ENCODE peak calls at places on chromosomes 13 and 19, in four cellular contexts. One of them, this sample, is unnamed.

GRCh38 chr19:29690842-29691241 is 24.2 kb downstream of the C19orf12 start:
- DNase-seq in stomach: no peak
- DNase-seq in fibroblast of pulmonary artery: peak; percentile 60
- DNase-seq in A549: peak; percentile 83
- DNase-seq in this sample: no peak

GRCh38 chr19:2722541-2723344 is 1.6 kb upstream of the DIRAS1 start:
- DNase-seq in stomach: peak; percentile 78
- DNase-seq in fibroblast of pulmonary artery: peak; percentile 82
- DNase-seq in A549: peak; percentile 58
- DNase-seq in this sample: peak; percentile 32

GRCh38 chr19:55657004-55657747 is 2.3 kb downstream of the U2AF2 start:
- DNase-seq in stomach: peak; percentile 65
- DNase-seq in fibroblast of pulmonary artery: no peak
- DNase-seq in A549: no peak
- DNase-seq in this sample: no peak

GRCh38 chr19:18650468-18651001 is 13.7 kb downstream of the KLHL26 start:
- DNase-seq in stomach: peak; percentile 45
- DNase-seq in fibroblast of pulmonary artery: peak; percentile 69
- DNase-seq in A549: no peak
- DNase-seq in this sample: peak; percentile 40

GRCh38 chr13:28854657-28855056 is 34.5 kb downstream of the MTUS2 start:
- DNase-seq in stomach: no peak
- DNase-seq in fibroblast of pulmonary artery: no peak
- DNase-seq in A549: no peak
- DNase-seq in this sample: no peak

GRCh38 chr19:46471116-46471733 is at the start of gene PNMA8A:
- DNase-seq in stomach: peak; percentile 44
- DNase-seq in fibroblast of pulmonary artery: peak; percentile 83
- DNase-seq in A549: peak; percentile 57
- DNase-seq in this sample: no peak

GRCh38 chr19:5003781-5004180 is 34.9 kb downstream of the KDM4B start:
- DNase-seq in stomach: no peak
- DNase-seq in fibroblast of pulmonary artery: no peak
- DNase-seq in A549: no peak
- DNase-seq in this sample: no peak

GRCh38 chr19:31118926-31119325 is 230.3 kb downstream of the TSHZ3 start:
- DNase-seq in stomach: no peak
- DNase-seq in fibroblast of pulmonary artery: no peak
- DNase-seq in A549: no peak
- DNase-seq in this sample: no peak

GRCh38 chr13:46983881-46984280 is 87.0 kb upstream of the HTR2A start:
- DNase-seq in stomach: no peak
- DNase-seq in fibroblast of pulmonary artery: peak; percentile 28
- DNase-seq in A549: no peak
- DNase-seq in this sample: no peak

GRCh38 chr13:29713841-29714240 is 118.4 kb upstream of the SLC7A1 start:
- DNase-seq in stomach: no peak
- DNase-seq in fibroblast of pulmonary artery: peak; percentile 33
- DNase-seq in A549: peak; percentile 8
- DNase-seq in this sample: no peak

GRCh38 chr13:67880916-67881315 is 650.8 kb upstream of the PCDH9 start:
- DNase-seq in stomach: no peak
- DNase-seq in fibroblast of pulmonary artery: no peak
- DNase-seq in A549: no peak
- DNase-seq in this sample: no peak

GRCh38 chr13:36456577-36456976 is 24.3 kb downstream of the CCNA1 start:
- DNase-seq in stomach: no peak
- DNase-seq in fibroblast of pulmonary artery: no peak
- DNase-seq in A549: no peak
- DNase-seq in this sample: no peak

GRCh38 chr13:36454121-36454520 is 21.8 kb downstream of the CCNA1 start:
- DNase-seq in stomach: no peak
- DNase-seq in fibroblast of pulmonary artery: no peak
- DNase-seq in A549: no peak
- DNase-seq in this sample: no peak

GRCh38 chr13:36454962-36455361 is 22.7 kb downstream of the CCNA1 start:
- DNase-seq in stomach: no peak
- DNase-seq in fibroblast of pulmonary artery: no peak
- DNase-seq in A549: no peak
- DNase-seq in this sample: no peak

GRCh38 chr13:36450534-36450933 is 18.2 kb downstream of the CCNA1 start:
- DNase-seq in stomach: no peak
- DNase-seq in fibroblast of pulmonary artery: no peak
- DNase-seq in A549: no peak
- DNase-seq in this sample: no peak

GRCh38 chr13:36453518-36453917 is 21.2 kb downstream of the CCNA1 start:
- DNase-seq in stomach: no peak
- DNase-seq in fibroblast of pulmonary artery: peak; percentile 53
- DNase-seq in A549: no peak
- DNase-seq in this sample: no peak
- TF ChIP-seq CTCF in stomach: no peak
- TF ChIP-seq CTCF in fibroblast of pulmonary artery: peak; percentile 51
- TF ChIP-seq CTCF in A549: no peak
- TF ChIP-seq CTCF in this sample: no peak

GRCh38 chr13:98474292-98474691 is 102.6 kb downstream of the STK24 start:
- DNase-seq in stomach: no peak
- DNase-seq in fibroblast of pulmonary artery: no peak
- DNase-seq in A549: no peak
- DNase-seq in this sample: no peak
- TF ChIP-seq CTCF in stomach: no peak
- TF ChIP-seq CTCF in fibroblast of pulmonary artery: no peak
- TF ChIP-seq CTCF in A549: no peak
- TF ChIP-seq CTCF in this sample: no peak

DNA sequence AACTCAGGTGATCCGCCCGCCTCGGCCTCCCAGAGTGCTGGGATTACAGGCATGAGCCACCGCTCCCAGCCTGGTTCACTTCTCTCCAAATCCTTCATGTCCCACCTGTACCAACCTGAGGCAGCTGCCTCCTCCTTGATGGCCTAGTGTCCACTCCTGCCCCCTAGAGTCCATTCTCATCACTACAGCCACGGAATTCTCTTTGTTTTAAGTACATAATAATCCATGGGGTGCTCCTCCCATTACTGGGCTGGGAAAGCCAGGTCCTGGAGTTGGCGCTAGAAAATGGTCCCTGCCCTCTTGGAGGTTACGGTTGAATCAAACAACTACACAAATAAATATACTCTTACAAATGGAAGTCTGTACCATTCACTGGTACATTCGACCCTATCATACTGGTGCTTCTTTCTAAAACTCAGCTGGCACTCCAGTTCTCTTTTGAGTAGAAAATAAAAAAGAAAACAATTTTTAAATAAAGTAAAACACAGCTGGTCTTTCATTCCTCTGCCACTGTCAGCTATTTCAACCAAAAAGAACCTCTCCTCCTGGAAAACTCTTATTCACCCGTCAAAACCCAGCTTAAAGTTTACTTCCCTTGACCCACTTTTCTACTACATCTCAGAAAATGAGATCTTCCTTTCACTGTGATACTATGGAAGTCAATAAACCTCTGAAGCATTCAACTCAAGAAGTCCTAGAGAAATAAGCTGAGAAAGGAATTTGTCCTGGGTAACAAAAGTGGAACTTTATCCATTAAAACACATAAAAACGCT is 22.4 kb upstream of the ARHGEF18 start:
- DNase-seq in stomach: no peak
- DNase-seq in fibroblast of pulmonary artery: peak; percentile 21
- DNase-seq in A549: peak; percentile 38
- DNase-seq in this sample: peak; percentile 79
- TF ChIP-seq CTCF in stomach: no peak
- TF ChIP-seq CTCF in fibroblast of pulmonary artery: peak; percentile 38
- TF ChIP-seq CTCF in A549: peak; percentile 8
- TF ChIP-seq CTCF in this sample: peak; percentile 38

DNA sequence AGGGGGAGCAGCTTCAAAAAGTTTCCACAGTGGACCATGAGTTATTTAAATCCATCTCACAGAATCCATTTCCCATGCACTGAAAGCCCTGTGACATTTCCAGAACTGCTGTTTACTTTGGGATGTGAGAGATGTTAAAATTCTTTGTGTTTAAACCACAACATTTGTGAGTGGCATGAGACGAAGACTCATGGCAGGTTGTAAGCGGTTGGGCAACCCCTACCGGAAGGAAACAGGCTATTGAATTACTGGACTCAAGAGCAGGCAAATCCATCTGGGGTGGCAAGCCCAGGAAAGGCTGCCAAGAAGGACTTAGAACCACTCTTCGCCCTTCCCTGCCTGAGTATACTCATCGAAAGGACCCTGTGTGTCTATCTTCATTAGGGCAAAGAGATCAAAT is 22.3 kb upstream of the CLDN10 start:
- DNase-seq in stomach: no peak
- DNase-seq in fibroblast of pulmonary artery: peak; percentile 72
- DNase-seq in A549: peak; percentile 51
- DNase-seq in this sample: no peak
- TF ChIP-seq CTCF in stomach: no peak
- TF ChIP-seq CTCF in fibroblast of pulmonary artery: no peak
- TF ChIP-seq CTCF in A549: no peak
- TF ChIP-seq CTCF in this sample: no peak

GRCh38 chr13:59603646-59604045 is 560.1 kb downstream of the DIAPH3 start:
- DNase-seq in stomach: no peak
- DNase-seq in fibroblast of pulmonary artery: no peak
- DNase-seq in A549: no peak
- DNase-seq in this sample: no peak

GRCh38 chr13:59601993-59602392 is 561.7 kb downstream of the DIAPH3 start:
- DNase-seq in stomach: no peak
- DNase-seq in fibroblast of pulmonary artery: no peak
- DNase-seq in A549: no peak
- DNase-seq in this sample: no peak

GRCh38 chr13:59607172-59607571 is 556.6 kb downstream of the DIAPH3 start:
- DNase-seq in stomach: no peak
- DNase-seq in fibroblast of pulmonary artery: no peak
- DNase-seq in A549: no peak
- DNase-seq in this sample: no peak

GRCh38 chr13:59609421-59609820 is 554.3 kb downstream of the DIAPH3 start:
- DNase-seq in stomach: no peak
- DNase-seq in fibroblast of pulmonary artery: no peak
- DNase-seq in A549: no peak
- DNase-seq in this sample: no peak

DNA sequence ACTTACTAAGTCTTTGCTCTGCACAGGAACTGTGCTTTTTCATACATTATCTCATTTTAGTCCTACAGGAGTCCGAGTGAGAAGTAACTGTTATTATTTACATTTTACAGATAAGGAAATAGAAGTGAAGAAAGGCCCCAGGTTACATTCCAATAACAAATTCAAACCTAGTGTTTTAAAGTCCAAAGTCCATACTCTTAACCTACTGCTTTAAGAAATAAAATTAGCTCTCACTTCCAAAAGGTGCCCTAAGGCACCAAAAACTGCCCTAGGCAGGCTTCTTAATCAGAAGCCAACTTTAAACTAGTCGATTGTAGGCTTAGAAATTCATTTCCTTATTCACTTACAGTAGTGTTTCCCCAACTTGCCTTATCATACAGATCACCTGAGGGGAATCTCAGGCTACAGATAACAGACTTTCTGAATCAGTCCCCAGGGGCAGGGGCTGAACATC is 555.9 kb downstream of the DIAPH3 start:
- DNase-seq in stomach: no peak
- DNase-seq in fibroblast of pulmonary artery: no peak
- DNase-seq in A549: no peak
- DNase-seq in this sample: no peak
- TF ChIP-seq CTCF in stomach: no peak
- TF ChIP-seq CTCF in fibroblast of pulmonary artery: no peak
- TF ChIP-seq CTCF in A549: no peak
- TF ChIP-seq CTCF in this sample: no peak

GRCh38 chr13:113433391-113433916 is 19.8 kb downstream of the ADPRHL1 start:
- DNase-seq in stomach: no peak
- DNase-seq in fibroblast of pulmonary artery: no peak
- DNase-seq in A549: no peak
- DNase-seq in this sample: no peak
- TF ChIP-seq CTCF in stomach: no peak
- TF ChIP-seq CTCF in fibroblast of pulmonary artery: no peak
- TF ChIP-seq CTCF in A549: no peak
- TF ChIP-seq CTCF in this sample: no peak

This sample was measured in colonic mucosa.